ENCODE peak calls at places on chromosomes 12 and 14, in four cellular contexts. One of them, this sample, is unnamed.
A peak's percentile ranks its signal among the peaks of the same experiment; 100 is the strongest.

GRCh38 chr14:31578266-31578665 is 17.1 kb downstream of the NUBPL start:
- DNase-seq in K562: no peak
- DNase-seq in GM12878: no peak
- DNase-seq in H1: no peak
- DNase-seq in this sample: no peak

GRCh38 chr14:102279688-102280348 is 25.1 kb downstream of the MOK start:
- DNase-seq in K562: no peak
- DNase-seq in GM12878: no peak
- DNase-seq in H1: no peak
- DNase-seq in this sample: peak; percentile 64

GRCh38 chr12:99110866-99111265 is 465.8 kb downstream of the APAF1 start:
- DNase-seq in K562: no peak
- DNase-seq in GM12878: no peak
- DNase-seq in H1: no peak
- DNase-seq in this sample: no peak

GRCh38 chr12:106205208-106206069 is 42.4 kb downstream of the CKAP4 start:
- DNase-seq in K562: no peak
- DNase-seq in GM12878: no peak
- DNase-seq in H1: no peak
- DNase-seq in this sample: peak; percentile 20

GRCh38 chr14:69321601-69322330 is 61.8 kb downstream of the GALNT16 start:
- DNase-seq in K562: no peak
- DNase-seq in GM12878: no peak
- DNase-seq in H1: no peak
- DNase-seq in this sample: no peak

GRCh38 chr12:102120886-102121285 is 903 bp downstream of the PARPBP start:
- DNase-seq in K562: peak; percentile 21
- DNase-seq in GM12878: no peak
- DNase-seq in H1: no peak
- DNase-seq in this sample: peak; percentile 29

GRCh38 chr14:22184157-22185025 is 404.6 kb downstream of the DAD1 start:
- DNase-seq in K562: no peak
- DNase-seq in GM12878: no peak
- DNase-seq in H1: no peak
- DNase-seq in this sample: no peak

GRCh38 chr12:46371718-46372130 is 849 bp downstream of the SLC38A2 start:
- DNase-seq in K562: peak; percentile 69
- DNase-seq in GM12878: no peak
- DNase-seq in H1: no peak
- DNase-seq in this sample: no peak

GRCh38 chr14:75510547-75510946 is 11.7 kb upstream of the BATF start:
- DNase-seq in K562: no peak
- DNase-seq in GM12878: no peak
- DNase-seq in H1: no peak
- DNase-seq in this sample: no peak

GRCh38 chr14:54186821-54187365 is 209.9 kb upstream of the CDKN3 start:
- DNase-seq in K562: no peak
- DNase-seq in GM12878: no peak
- DNase-seq in H1: no peak
- DNase-seq in this sample: no peak

DNA sequence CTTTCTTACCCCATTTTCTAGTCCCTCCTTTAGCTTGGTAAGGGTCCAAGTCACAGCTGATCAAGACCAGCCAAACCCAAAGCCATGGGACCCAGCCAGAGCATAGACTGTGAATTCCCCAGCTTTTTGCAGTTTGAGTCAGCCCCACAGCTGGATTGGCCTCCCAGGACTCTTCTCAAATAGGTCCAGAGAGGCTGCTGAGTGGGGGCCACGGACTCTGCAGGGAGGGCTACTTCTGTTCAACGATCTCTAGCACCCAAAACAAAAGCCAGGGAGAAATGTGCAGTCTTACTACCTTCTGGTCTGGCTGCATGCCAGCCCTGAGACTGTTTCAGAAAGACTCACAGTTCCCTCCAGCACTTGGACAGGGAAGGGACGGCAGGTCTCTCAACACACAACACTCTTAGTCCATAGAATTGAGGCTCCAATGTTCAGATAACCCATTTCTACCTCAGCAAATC is 1.6 kb downstream of the VDR start:
- DNase-seq in K562: no peak
- DNase-seq in GM12878: no peak
- DNase-seq in H1: no peak
- DNase-seq in this sample: no peak
- TF ChIP-seq RFX5 in K562: no peak
- TF ChIP-seq RFX5 in GM12878: no peak
- TF ChIP-seq RFX5 in H1: no peak
- TF ChIP-seq RFX5 in this sample: no peak

GRCh38 chr14:90274019-90274418 is 17.7 kb downstream of the PSMC1 start:
- DNase-seq in K562: no peak
- DNase-seq in GM12878: no peak
- DNase-seq in H1: peak; percentile 63
- DNase-seq in this sample: no peak

GRCh38 chr14:90275820-90276219 is 19.5 kb downstream of the PSMC1 start:
- DNase-seq in K562: no peak
- DNase-seq in GM12878: no peak
- DNase-seq in H1: no peak
- DNase-seq in this sample: no peak

GRCh38 chr14:90273532-90273931 is 17.2 kb downstream of the PSMC1 start:
- DNase-seq in K562: no peak
- DNase-seq in GM12878: no peak
- DNase-seq in H1: no peak
- DNase-seq in this sample: no peak

GRCh38 chr14:90275455-90275814 is 19.1 kb downstream of the PSMC1 start:
- DNase-seq in K562: no peak
- DNase-seq in GM12878: no peak
- DNase-seq in H1: no peak
- DNase-seq in this sample: no peak

DNA sequence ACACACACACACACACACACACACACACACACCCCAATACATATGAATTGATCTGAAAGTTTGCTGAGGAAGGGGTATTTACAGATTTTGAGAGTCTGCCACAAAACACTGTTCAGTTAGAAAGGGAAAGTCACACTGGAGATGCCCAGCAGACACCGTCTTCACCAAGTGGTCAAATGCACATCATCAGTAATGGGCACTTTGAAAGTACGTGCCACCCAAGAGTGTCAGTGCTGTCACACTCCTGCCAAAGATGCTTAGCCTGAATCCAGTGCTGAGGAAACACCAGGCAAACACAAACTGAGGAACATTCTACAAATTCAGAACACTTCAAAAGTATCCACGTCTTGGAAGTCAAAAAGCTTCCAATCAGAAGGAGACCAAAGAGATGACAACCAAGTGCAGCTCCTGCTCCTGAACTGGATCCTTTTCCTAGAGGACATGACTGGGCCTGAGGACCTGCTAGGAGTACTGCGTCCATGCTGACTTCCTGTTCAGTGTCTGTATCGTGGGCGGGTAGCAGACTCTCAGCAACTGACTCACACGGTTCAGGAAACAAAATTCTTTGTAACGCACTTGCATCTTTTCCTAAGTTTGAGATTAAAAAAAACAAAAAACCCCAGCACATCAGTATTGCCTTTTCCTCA is 18.6 kb downstream of the PSMC1 start:
- DNase-seq in K562: no peak
- DNase-seq in GM12878: no peak
- DNase-seq in H1: no peak
- DNase-seq in this sample: no peak
- TF ChIP-seq ATF3 in K562: no peak
- TF ChIP-seq ATF3 in GM12878: no peak
- TF ChIP-seq ATF3 in H1: no peak
- TF ChIP-seq ATF3 in this sample: no peak

GRCh38 chr12:47383942-47384341 is 304.2 kb upstream of the AMIGO2 start:
- DNase-seq in K562: no peak
- DNase-seq in GM12878: no peak
- DNase-seq in H1: no peak
- DNase-seq in this sample: no peak
- TF ChIP-seq RFX5 in K562: no peak
- TF ChIP-seq RFX5 in GM12878: no peak
- TF ChIP-seq RFX5 in H1: no peak
- TF ChIP-seq RFX5 in this sample: no peak

DNA sequence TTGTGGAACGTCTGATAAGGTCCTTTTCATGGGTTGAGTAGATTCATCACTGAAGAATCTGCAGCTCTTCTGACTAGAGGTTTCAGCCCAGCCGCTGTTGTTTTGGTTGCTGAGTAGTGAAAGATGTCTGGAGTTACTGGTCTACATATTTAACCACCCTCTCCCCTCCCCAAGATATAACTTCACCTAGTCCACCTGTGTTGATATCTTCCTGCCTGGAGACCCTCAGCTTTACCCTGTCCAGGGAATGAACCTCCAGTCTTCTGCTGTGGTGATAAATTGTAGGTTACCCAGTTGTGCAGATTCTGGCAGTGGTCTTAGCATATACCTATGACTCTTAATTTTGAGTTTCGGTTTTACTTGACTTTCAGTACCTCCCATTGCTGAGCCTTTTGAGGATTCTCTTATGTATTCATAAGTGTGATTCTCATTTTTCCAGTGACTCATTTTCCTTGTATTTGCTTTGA is 63.0 kb downstream of the CCDC91 start:
- DNase-seq in K562: no peak
- DNase-seq in GM12878: peak; percentile 49
- DNase-seq in H1: no peak
- DNase-seq in this sample: no peak
- TF ChIP-seq ATF3 in K562: no peak
- TF ChIP-seq ATF3 in GM12878: no peak
- TF ChIP-seq ATF3 in H1: no peak
- TF ChIP-seq ATF3 in this sample: no peak

DNA sequence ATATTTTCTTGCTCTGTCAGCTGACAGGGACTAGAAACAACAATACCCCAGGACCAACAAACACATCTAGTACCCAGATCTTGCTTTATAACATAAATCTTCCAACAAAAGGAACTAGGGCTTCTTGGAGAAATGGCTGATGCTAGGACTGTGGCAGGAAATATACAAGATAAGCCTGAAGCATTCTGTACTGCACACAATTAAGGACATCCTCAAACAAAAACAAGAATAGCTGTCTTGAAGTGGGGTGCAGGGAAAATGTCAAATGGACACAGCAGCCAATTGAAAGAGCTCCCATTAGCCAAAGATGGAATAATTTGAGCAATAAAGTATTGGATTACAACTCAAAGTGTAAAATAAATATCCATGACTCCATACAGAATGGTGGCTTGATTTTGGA is 50.0 kb downstream of the LGMN start:
- DNase-seq in K562: no peak
- DNase-seq in GM12878: no peak
- DNase-seq in H1: no peak
- DNase-seq in this sample: no peak
- TF ChIP-seq RFX5 in K562: no peak
- TF ChIP-seq RFX5 in GM12878: no peak
- TF ChIP-seq RFX5 in H1: no peak
- TF ChIP-seq RFX5 in this sample: no peak

GRCh38 chr12:11980133-11980532 is 90.6 kb upstream of the BCL2L14 start:
- DNase-seq in K562: no peak
- DNase-seq in GM12878: peak; percentile 28
- DNase-seq in H1: no peak
- DNase-seq in this sample: no peak
- TF ChIP-seq ATF3 in K562: no peak
- TF ChIP-seq ATF3 in GM12878: no peak
- TF ChIP-seq ATF3 in H1: no peak
- TF ChIP-seq ATF3 in this sample: no peak

GRCh38 chr12:1830981-1831930 is 10.9 kb downstream of the LRTM2 start:
- DNase-seq in K562: peak; percentile 64
- DNase-seq in GM12878: no peak
- DNase-seq in H1: peak; percentile 89
- DNase-seq in this sample: peak; percentile 55
- TF ChIP-seq RFX5 in K562: no peak
- TF ChIP-seq RFX5 in GM12878: no peak
- TF ChIP-seq RFX5 in H1: no peak
- TF ChIP-seq RFX5 in this sample: no peak

GRCh38 chr12:49133590-49133989 is 2.4 kb upstream of the TUBA1B start:
- DNase-seq in K562: no peak
- DNase-seq in GM12878: no peak
- DNase-seq in H1: no peak
- DNase-seq in this sample: no peak

GRCh38 chr12:49133014-49133413 is 1.8 kb upstream of the TUBA1B start:
- DNase-seq in K562: peak; percentile 20
- DNase-seq in GM12878: no peak
- DNase-seq in H1: no peak
- DNase-seq in this sample: no peak

GRCh38 chr12:49130151-49131050 is 794 bp downstream of the TUBA1B start:
- DNase-seq in K562: peak; percentile 79
- DNase-seq in GM12878: peak; percentile 90
- DNase-seq in H1: peak; percentile 94
- DNase-seq in this sample: peak; percentile 85

GRCh38 chr12:49131051-49131972 is at the start of gene TUBA1B:
- DNase-seq in K562: peak; percentile 95
- DNase-seq in GM12878: peak; percentile 48
- DNase-seq in H1: peak; percentile 93
- DNase-seq in this sample: peak; percentile 65

GRCh38 chr12:49131973-49132461 is 822 bp upstream of the TUBA1B start:
- DNase-seq in K562: no peak
- DNase-seq in GM12878: no peak
- DNase-seq in H1: no peak
- DNase-seq in this sample: no peak
- TF ChIP-seq ATF3 in K562: no peak
- TF ChIP-seq ATF3 in GM12878: no peak
- TF ChIP-seq ATF3 in H1: no peak
- TF ChIP-seq ATF3 in this sample: no peak

DNA sequence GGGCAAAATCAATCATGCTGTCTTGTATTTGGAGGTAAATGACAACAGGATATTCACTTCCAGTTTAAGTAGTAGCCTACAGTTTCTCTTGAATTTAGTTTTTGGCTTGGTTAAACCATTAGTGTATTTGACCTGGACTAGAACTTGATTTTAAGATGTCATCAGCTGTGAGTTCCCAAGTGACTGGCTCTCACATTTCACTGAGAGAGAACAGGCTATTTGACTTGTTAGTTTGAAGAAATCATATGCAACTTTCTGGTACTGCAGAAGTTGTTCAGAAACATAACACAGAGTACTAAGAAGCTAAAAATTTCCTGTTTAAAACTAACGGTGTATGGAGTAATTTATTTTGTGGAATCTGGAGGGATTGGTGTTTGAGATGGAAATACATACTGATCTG is 22.3 kb downstream of the MNAT1 start:
- DNase-seq in K562: no peak
- DNase-seq in GM12878: no peak
- DNase-seq in H1: no peak
- DNase-seq in this sample: no peak
- TF ChIP-seq RFX5 in K562: no peak
- TF ChIP-seq RFX5 in GM12878: no peak
- TF ChIP-seq RFX5 in H1: no peak
- TF ChIP-seq RFX5 in this sample: no peak

This sample was measured in HepG2.